ENCODE peak calls at places on chromosome 10, in four cellular contexts. O is naive thymus-derived CD4-positive, alpha-beta T cell; Q is CD4-positive, alpha-beta T cell; H is T-helper 17 cell. K is an unnamed sample.

GRCh38 chr10:68202965-68203358 is 29.0 kb downstream of the ATOH7 start:
- ATAC-seq in O (peak), Q (no peak), H (peak), K (no peak)

GRCh38 chr10:8967004-8967530 is 912.6 kb downstream of the GATA3 start:
- ATAC-seq in O (no peak), Q (no peak), H (no peak), K (peak)

GRCh38 chr10:99339077-99339476 is 9.9 kb downstream of the CNNM1 start:
- ATAC-seq in O (no peak), Q (no peak), H (no peak), K (no peak)

GRCh38 chr10:92727550-92727949 is 37.8 kb downstream of the HHEX start:
- ATAC-seq in O (no peak), Q (no peak), H (no peak), K (no peak)

GRCh38 chr10:93894516-93895378 is 969 bp downstream of the SLC35G1 start:
- ATAC-seq in O (no peak), Q (no peak), H (no peak), K (no peak)

GRCh38 chr10:69961168-69961863 is 91.3 kb upstream of the MACROH2A2 start:
- ATAC-seq in O (no peak), Q (no peak), H (no peak), K (no peak)

GRCh38 chr10:73847031-73847430 is 27.3 kb downstream of the CAMK2G start:
- ATAC-seq in O (no peak), Q (no peak), H (no peak), K (no peak)

GRCh38 chr10:35372329-35372728 is 36.0 kb downstream of the CCNY start:
- ATAC-seq in O (peak), Q (no peak), H (peak), K (peak)

GRCh38 chr10:129978322-129978721 is 14.2 kb upstream of the EBF3 start:
- ATAC-seq in O (no peak), Q (no peak), H (no peak), K (no peak)

GRCh38 chr10:373516-374309 is 238.5 kb downstream of the ZMYND11 start:
- ATAC-seq in O (no peak), Q (no peak), H (no peak), K (no peak)

GRCh38 chr10:67086324-67087139 is 160.7 kb downstream of the LRRTM3 start:
- ATAC-seq in O (no peak), Q (no peak), H (no peak), K (no peak)

GRCh38 chr10:59864141-59864962 is 42.0 kb downstream of the CCDC6 start:
- ATAC-seq in O (peak), Q (peak), H (peak), K (no peak)

GRCh38 chr10:121543545-121543944 is 54.7 kb downstream of the FGFR2 start:
- ATAC-seq in O (no peak), Q (no peak), H (no peak), K (no peak)

GRCh38 chr10:52082307-52082706 is 231.8 kb upstream of the DKK1 start:
- ATAC-seq in O (no peak), Q (no peak), H (no peak), K (no peak)

GRCh38 chr10:5601826-5602225 is 64.6 kb downstream of the ASB13 start:
- ATAC-seq in O (no peak), Q (no peak), H (no peak), K (no peak)

GRCh38 chr10:24957624-24958435 is 5.4 kb upstream of the PRTFDC1 start:
- ATAC-seq in O (no peak), Q (no peak), H (no peak), K (peak)

GRCh38 chr10:124641282-124642075 is 102.7 kb downstream of the FAM53B start:
- ATAC-seq in O (peak), Q (peak), H (peak), K (peak)

GRCh38 chr10:34288634-34289033 is 526.5 kb downstream of the PARD3 start:
- ATAC-seq in O (no peak), Q (no peak), H (no peak), K (peak)

GRCh38 chr10:101716891-101717659 is 22.1 kb upstream of the FBXW4 start:
- ATAC-seq in O (no peak), Q (no peak), H (no peak), K (peak)

GRCh38 chr10:32629910-32630309 is 184.0 kb downstream of the CCDC7 start:
- ATAC-seq in O (no peak), Q (no peak), H (no peak), K (no peak)

GRCh38 chr10:118850418-118851061 is 95.8 kb upstream of the CACUL1 start:
- ATAC-seq in O (peak), Q (no peak), H (peak), K (peak)

GRCh38 chr10:76711374-76711997 is 926.1 kb downstream of the KCNMA1 start:
- ATAC-seq in O (no peak), Q (no peak), H (no peak), K (no peak)

GRCh38 chr10:132005147-132005546 is 23.4 kb upstream of the BNIP3 start:
- ATAC-seq in O (no peak), Q (no peak), H (no peak), K (no peak)

GRCh38 chr10:30455816-30456215 is 21.8 kb downstream of the MAP3K8 start:
- ATAC-seq in O (peak), Q (peak), H (peak), K (peak)

GRCh38 chr10:32948451-32948850 is 9.6 kb downstream of the ITGB1 start:
- ATAC-seq in O (peak), Q (peak), H (peak), K (no peak)

GRCh38 chr10:47403401-47404318 is 19.6 kb upstream of the ZNF488 start:
- ATAC-seq in O (no peak), Q (no peak), H (no peak), K (no peak)

GRCh38 chr10:15601819-15602218 is 117.9 kb downstream of the ITGA8 start:
- ATAC-seq in O (no peak), Q (no peak), H (no peak), K (no peak)

GRCh38 chr10:94363251-94363565 is 469 bp upstream of the NOC3L start:
- ATAC-seq in O (peak), Q (peak), H (no peak), K (peak)

GRCh38 chr10:18786458-18786857 is 127.2 kb downstream of the ARL5B start:
- ATAC-seq in O (no peak), Q (no peak), H (no peak), K (no peak)

GRCh38 chr10:112687647-112688046 is 240.6 kb downstream of the VTI1A start:
- ATAC-seq in O (no peak), Q (no peak), H (no peak), K (peak)

GRCh38 chr10:68992721-68993440 is 4.3 kb downstream of the KIFBP start:
- ATAC-seq in O (no peak), Q (no peak), H (no peak), K (no peak)

GRCh38 chr10:75428434-75429158 is 2.8 kb upstream of the LRMDA start:
- ATAC-seq in O (peak), Q (no peak), H (peak), K (peak)

GRCh38 chr10:97117372-97117771 is 68.4 kb downstream of the SLIT1 start:
- ATAC-seq in O (no peak), Q (no peak), H (no peak), K (peak)

GRCh38 chr10:4022473-4022872 is 237.5 kb upstream of the KLF6 start:
- ATAC-seq in O (no peak), Q (no peak), H (no peak), K (no peak)

GRCh38 chr10:8752146-8752843 is 697.8 kb downstream of the GATA3 start:
- ATAC-seq in O (no peak), Q (no peak), H (no peak), K (no peak)

GRCh38 chr10:44574596-44575480 is 189.9 kb upstream of the CXCL12 start:
- ATAC-seq in O (no peak), Q (no peak), H (no peak), K (no peak)

K was measured in esophagus mucosa.